ENCODE peak calls at places on chromosomes 6 and 20, in ten cellular contexts. A is GM23338, Q is adrenal gland, O is pancreas, N is brain microvascular endothelial cell, V is progenitor cell of endocrine pancreas, U is HFF-Myc, I is cardiac fibroblast, P is heart left ventricle, R is GM12864. T is an unnamed sample.

GRCh38 chr6:75489025-75489424 is 4.6 kb downstream of the FILIP1 start:
- DNase-seq in A (no peak), Q (no peak), O (no peak), N (peak; percentile 54), V (no peak), U (no peak), I (peak; percentile 44), P (no peak), R (no peak), T (no peak)

GRCh38 chr20:5654557-5654956 is 95.6 kb upstream of the SHLD1 start:
- DNase-seq in A (no peak), Q (no peak), O (no peak), N (peak; percentile 91), V (no peak), U (no peak), I (peak; percentile 97), P (no peak), R (no peak), T (no peak)

GRCh38 chr6:36357872-36358234 is 21.2 kb upstream of the BNIP5 start:
- DNase-seq in A (no peak), Q (no peak), O (no peak), N (no peak), V (no peak), U (no peak), I (no peak), P (no peak), R (no peak), T (no peak)

GRCh38 chr20:49583343-49583668 is 15.4 kb upstream of the PTGIS start:
- DNase-seq in A (no peak), Q (no peak), O (no peak), N (no peak), V (no peak), U (no peak), I (no peak), P (no peak), R (no peak), T (no peak)

GRCh38 chr6:153898360-153899059 is 140.5 kb upstream of the OPRM1 start:
- DNase-seq in A (no peak), Q (no peak), O (no peak), N (no peak), V (no peak), U (no peak), I (no peak), P (no peak), R (no peak), T (no peak)

GRCh38 chr6:6680524-6680923 is 92.0 kb downstream of the LY86 start:
- DNase-seq in A (no peak), Q (no peak), O (no peak), N (no peak), V (no peak), U (no peak), I (no peak), P (no peak), R (no peak), T (no peak)

GRCh38 chr6:129050086-129050485 is 167.1 kb downstream of the LAMA2 start:
- DNase-seq in A (no peak), Q (no peak), O (no peak), N (no peak), V (no peak), U (no peak), I (no peak), P (no peak), R (no peak), T (no peak)

GRCh38 chr6:45116714-45117410 is 211.3 kb upstream of the RUNX2 start:
- DNase-seq in A (no peak), Q (no peak), O (no peak), N (peak; percentile 60), V (no peak), U (peak; percentile 33), I (peak; percentile 88), P (no peak), R (no peak), T (no peak)

GRCh38 chr6:72519871-72520270 is 102.0 kb upstream of the KCNQ5 start:
- DNase-seq in A (no peak), Q (no peak), O (no peak), N (no peak), V (no peak), U (no peak), I (no peak), P (no peak), R (no peak), T (no peak)

GRCh38 chr6:72521684-72522083 is 100.2 kb upstream of the KCNQ5 start:
- DNase-seq in A (no peak), Q (no peak), O (no peak), N (no peak), V (no peak), U (no peak), I (no peak), P (no peak), R (no peak), T (no peak)

GRCh38 chr6:72524011-72524645 is 97.7 kb upstream of the KCNQ5 start:
- DNase-seq in A (no peak), Q (no peak), O (no peak), N (no peak), V (no peak), U (no peak), I (no peak), P (no peak), R (no peak), T (peak; percentile 31)

GRCh38 chr6:72525821-72526550 is 95.9 kb upstream of the KCNQ5 start:
- DNase-seq in A (no peak), Q (no peak), O (no peak), N (no peak), V (no peak), U (peak; percentile 15), I (no peak), P (no peak), R (no peak), T (no peak)

GRCh38 chr6:72522735-72523141 is 99.1 kb upstream of the KCNQ5 start:
- DNase-seq in A (peak; percentile 77), Q (no peak), O (peak; percentile 34), N (no peak), V (no peak), U (peak; percentile 6), I (no peak), P (no peak), R (no peak), T (peak; percentile 27)
- TF ChIP-seq CTCF in A (peak; percentile 84), Q (no peak), O (no peak), N (peak; percentile 49), V (peak; percentile 50), U (peak; percentile 21), I (no peak), P (no peak), R (peak; percentile 65), T (peak; percentile 40)

GRCh38 chr6:111030008-111031006 is 48.5 kb downstream of the RPF2 start:
- DNase-seq in A (no peak), Q (no peak), O (no peak), N (no peak), V (no peak), U (no peak), I (no peak), P (peak; percentile 77), R (no peak), T (peak; percentile 77)

GRCh38 chr6:111031151-111031550 is 49.3 kb downstream of the RPF2 start:
- DNase-seq in A (no peak), Q (no peak), O (no peak), N (no peak), V (no peak), U (no peak), I (no peak), P (no peak), R (no peak), T (no peak)

GRCh38 chr6:111032493-111033140 is 50.8 kb downstream of the RPF2 start:
- DNase-seq in A (no peak), Q (no peak), O (no peak), N (peak; percentile 40), V (no peak), U (no peak), I (no peak), P (no peak), R (no peak), T (no peak)

GRCh38 chr6:111024661-111025060 is 42.8 kb downstream of the RPF2 start:
- DNase-seq in A (no peak), Q (no peak), O (no peak), N (no peak), V (no peak), U (no peak), I (no peak), P (no peak), R (no peak), T (no peak)

DNA sequence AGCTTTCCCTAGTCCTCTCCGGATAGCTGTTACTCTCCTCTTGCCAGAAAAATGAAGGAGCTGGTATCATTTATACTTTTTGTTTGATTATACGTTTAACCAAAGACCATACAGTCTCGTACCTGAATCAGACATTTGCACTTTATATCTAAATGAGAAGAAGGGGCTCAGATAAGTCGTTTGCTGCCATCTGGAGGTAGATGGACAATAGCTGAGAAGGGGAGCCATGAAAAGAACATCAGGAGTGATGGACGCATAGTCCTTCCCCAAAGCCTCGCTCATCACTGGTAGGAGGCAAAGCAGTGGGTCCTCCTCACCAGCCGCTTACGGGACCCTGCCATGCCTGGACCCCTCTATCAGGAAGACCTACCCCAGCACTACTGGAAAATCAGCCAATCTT is 45.4 kb downstream of the RPF2 start:
- DNase-seq in A (no peak), Q (no peak), O (no peak), N (no peak), V (no peak), U (no peak), I (no peak), P (no peak), R (no peak), T (no peak)
- TF ChIP-seq CTCF in A (peak; percentile 49), Q (no peak), O (no peak), N (no peak), V (no peak), U (no peak), I (no peak), P (no peak), R (no peak), T (no peak)

GRCh38 chr20:64129146-64129782 is 21.9 kb upstream of the NPBWR2 start:
- DNase-seq in A (no peak), Q (no peak), O (peak; percentile 42), N (no peak), V (no peak), U (no peak), I (no peak), P (no peak), R (no peak), T (no peak)

GRCh38 chr20:64130271-64130670 is 22.9 kb upstream of the NPBWR2 start:
- DNase-seq in A (no peak), Q (no peak), O (peak; percentile 4), N (no peak), V (no peak), U (no peak), I (no peak), P (no peak), R (no peak), T (peak; percentile 3)

GRCh38 chr20:64133951-64134407 is 26.6 kb upstream of the NPBWR2 start:
- DNase-seq in A (peak; percentile 69), Q (no peak), O (no peak), N (no peak), V (no peak), U (no peak), I (no peak), P (no peak), R (no peak), T (peak; percentile 28)

GRCh38 chr20:64130876-64131275 is 23.5 kb upstream of the NPBWR2 start:
- DNase-seq in A (no peak), Q (no peak), O (peak; percentile 12), N (no peak), V (no peak), U (no peak), I (no peak), P (no peak), R (no peak), T (peak; percentile 3)

GRCh38 chr20:64131406-64131805 is 24.0 kb upstream of the NPBWR2 start:
- DNase-seq in A (no peak), Q (peak; percentile 72), O (peak; percentile 27), N (no peak), V (no peak), U (peak; percentile 2), I (peak; percentile 11), P (no peak), R (no peak), T (peak; percentile 18)
- TF ChIP-seq CTCF in A (peak; percentile 45), Q (no peak), O (no peak), N (peak; percentile 53), V (peak; percentile 12), U (peak; percentile 22), I (peak; percentile 23), P (no peak), R (peak; percentile 14), T (no peak)

GRCh38 chr6:52213127-52213526 is 27.0 kb downstream of the IL17A start:
- DNase-seq in A (peak; percentile 23), Q (no peak), O (no peak), N (no peak), V (no peak), U (no peak), I (no peak), P (no peak), R (no peak), T (no peak)
- TF ChIP-seq CTCF in A (peak; percentile 46), Q (no peak), O (no peak), N (no peak), V (no peak), U (no peak), I (no peak), P (no peak), R (peak; percentile 24), T (no peak)

T was measured in glutamatergic neuron.